ENCODE peak calls at places on chromosomes 6 and 20, in seven cellular contexts. T is activated T-helper 2 cell treated with anti-CD3 and anti-CD28 coated beads, Interferon-gamma antibody, Interleukin-2, Interleukin-4, amounts not matched to agents 10 μg/mL and 5 μg/mL and 100 μg/mL, durations not matched to agents 14 hours and 24 hours and 36 hours; K is effector CD4-positive, alpha-beta T cell; M is HS-5; A is T-helper 17 cell; I is smooth muscle cell of the brain vasculature; N is A549. C is an unnamed sample.

GRCh38 chr6:35297541-35298481 is at the start of gene DEF6:
- DNase-seq in T (peak; percentile 85), K (peak; percentile 83), M (no peak), A (peak; percentile 81), I (peak; percentile 51), N (no peak), C (peak; percentile 84)

GRCh38 chr6:119207973-119208725 is 129.7 kb upstream of the FAM184A start:
- DNase-seq in T (no peak), K (no peak), M (peak; percentile 5), A (no peak), I (peak; percentile 15), N (no peak), C (no peak)

GRCh38 chr20:64107736-64108457 is 532 bp upstream of the NPBWR2 start:
- DNase-seq in T (peak; percentile 4), K (no peak), M (no peak), A (no peak), I (no peak), N (no peak), C (peak; percentile 14)

GRCh38 chr20:51005214-51005613 is 17.7 kb downstream of the KCNG1 start:
- DNase-seq in T (no peak), K (no peak), M (no peak), A (no peak), I (no peak), N (no peak), C (no peak)

GRCh38 chr20:37749620-37750403 is 56.0 kb downstream of the CTNNBL1 start:
- DNase-seq in T (no peak), K (no peak), M (no peak), A (no peak), I (no peak), N (no peak), C (no peak)

GRCh38 chr20:51492167-51493092 is 50.1 kb downstream of the NFATC2 start:
- DNase-seq in T (no peak), K (no peak), M (no peak), A (no peak), I (no peak), N (no peak), C (peak; percentile 62)

GRCh38 chr6:107418118-107418517 is 41.2 kb downstream of the PDSS2 start:
- DNase-seq in T (no peak), K (no peak), M (no peak), A (no peak), I (no peak), N (peak; percentile 3), C (peak; percentile 23)

GRCh38 chr6:157325069-157325805 is 1.9 kb upstream of the TMEM242 start:
- DNase-seq in T (no peak), K (no peak), M (peak; percentile 38), A (no peak), I (no peak), N (no peak), C (no peak)

GRCh38 chr20:46040902-46041535 is 12.0 kb downstream of the SLC12A5 start:
- DNase-seq in T (peak; percentile 33), K (peak; percentile 29), M (no peak), A (no peak), I (no peak), N (peak; percentile 25), C (no peak)

GRCh38 chr6:157647261-157647915 is 175.7 kb upstream of the SNX9 start:
- DNase-seq in T (peak; percentile 15), K (no peak), M (no peak), A (no peak), I (no peak), N (no peak), C (peak; percentile 99)

GRCh38 chr20:24489193-24489592 is 19.8 kb downstream of the SYNDIG1 start:
- DNase-seq in T (no peak), K (no peak), M (no peak), A (no peak), I (no peak), N (no peak), C (no peak)

GRCh38 chr20:58976095-58976730 is 4.8 kb upstream of the NELFCD start:
- DNase-seq in T (no peak), K (no peak), M (no peak), A (no peak), I (no peak), N (no peak), C (no peak)

GRCh38 chr6:101980924-101981323 is 587.4 kb downstream of the GRIK2 start:
- DNase-seq in T (no peak), K (no peak), M (no peak), A (no peak), I (no peak), N (no peak), C (no peak)

GRCh38 chr20:53949319-53949839 is 121.0 kb downstream of the BCAS1 start:
- DNase-seq in T (peak; percentile 79), K (peak; percentile 69), M (peak; percentile 100), A (peak; percentile 66), I (no peak), N (no peak), C (peak; percentile 32)

GRCh38 chr20:13525225-13525940 is 113.3 kb downstream of the TASP1 start:
- DNase-seq in T (no peak), K (no peak), M (peak; percentile 88), A (no peak), I (peak; percentile 50), N (peak; percentile 83), C (no peak)